ENCODE peak calls at places on chromosomes 12 and 14, in four cellular contexts. L, V, W and O are unnamed samples.
A peak's percentile ranks its signal among the peaks of the same experiment; 100 is the strongest.

GRCh38 chr12:108548954-108549521 is 11.9 kb downstream of the SART3 start:
- DNase-seq in V (no peak), L (no peak), W (no peak), O (no peak)

GRCh38 chr12:64029013-64029857 is 184.7 kb downstream of the SRGAP1 start:
- DNase-seq in L (no peak), W (no peak), V (no peak), O (no peak)

GRCh38 chr12:52436000-52436827 is 2.0 kb upstream of the KRT75 start:
- DNase-seq in W (no peak), L (no peak), V (no peak), O (no peak)

GRCh38 chr14:102206901-102207300 is 67.2 kb downstream of the WDR20 start:
- DNase-seq in W (no peak), L (no peak), V (no peak), O (no peak)

GRCh38 chr12:128420163-128420562 is 153.2 kb downstream of the TMEM132C start:
- DNase-seq in W (no peak), L (no peak), V (no peak), O (no peak)

GRCh38 chr12:31019561-31020308 is 53.9 kb upstream of the DDX11 start:
- DNase-seq in W (no peak), V (no peak), L (no peak), O (no peak)

GRCh38 chr14:30450620-30451019 is 108.3 kb upstream of the G2E3 start:
- DNase-seq in W (no peak), L (no peak), V (no peak), O (no peak)

GRCh38 chr14:34425095-34425851 is 36.8 kb downstream of the SPTSSA start:
- DNase-seq in V (no peak), L (no peak), W (no peak), O (no peak)

GRCh38 chr12:82862069-82862841 is 175.5 kb downstream of the TMTC2 start:
- DNase-seq in W (peak; percentile 52), L (no peak), V (no peak), O (no peak)

GRCh38 chr14:95998656-95999055 is 40.5 kb upstream of the C14orf132 start:
- DNase-seq in L (no peak), V (no peak), W (no peak), O (no peak)

GRCh38 chr14:100654814-100655795 is 67.9 kb upstream of the BEGAIN start:
- DNase-seq in W (peak; percentile 59), L (peak; percentile 47), V (peak; percentile 55), O (no peak)

GRCh38 chr14:20400589-20400964 is 12.7 kb downstream of the TEP1 start:
- DNase-seq in L (no peak), W (no peak), V (no peak), O (no peak)

GRCh38 chr14:63342381-63342780 is 23.6 kb upstream of the GPHB5 start:
- DNase-seq in L (no peak), W (no peak), V (no peak), O (no peak)

GRCh38 chr14:34693228-34693939 is 21.0 kb downstream of the CFL2 start:
- DNase-seq in V (no peak), W (no peak), L (peak; percentile 30), O (peak; percentile 52)

GRCh38 chr14:63752449-63753169 is 24.7 kb upstream of the SGPP1 start:
- DNase-seq in W (no peak), L (no peak), V (no peak), O (no peak)

GRCh38 chr12:2680676-2681039 is 114.1 kb upstream of the FKBP4 start:
- DNase-seq in L (no peak), W (no peak), V (no peak), O (no peak)

GRCh38 chr14:30525833-30526232 is 33.1 kb upstream of the G2E3 start:
- DNase-seq in V (no peak), L (no peak), W (no peak), O (no peak)

GRCh38 chr12:126905752-126906151 is 1361.2 kb upstream of the TMEM132C start:
- DNase-seq in L (no peak), W (no peak), V (no peak), O (no peak)

GRCh38 chr14:44887596-44887955 is 74.2 kb downstream of the KLHL28 start:
- DNase-seq in V (no peak), L (no peak), W (no peak), O (no peak)

GRCh38 chr12:107384645-107385044 is 291.3 kb upstream of the CRY1 start:
- DNase-seq in V (no peak), W (peak; percentile 23), L (no peak), O (no peak)